ENCODE peak calls at places on chromosome 16, in four cellular contexts. V is neural progenitor cell, L is hepatocyte, B is psoas muscle. E is an unnamed sample.

GRCh38 chr16:31092330-31092729 is 2.3 kb downstream of the VKORC1 start:
- DNase-seq in V (no peak), L (peak; percentile 5), B (no peak), E (no peak)

GRCh38 chr16:55399911-55400310 is 75.9 kb downstream of the IRX6 start:
- DNase-seq in V (no peak), L (no peak), B (no peak), E (no peak)

GRCh38 chr16:52912565-52913173 is 140.0 kb downstream of the CHD9NB start:
- DNase-seq in V (peak; percentile 80), L (peak; percentile 79), B (peak; percentile 30), E (no peak)

GRCh38 chr16:5446623-5447240 is 349.1 kb upstream of the EEF2KMT start:
- DNase-seq in V (no peak), L (no peak), B (no peak), E (no peak)

GRCh38 chr16:57115504-57116182 is 23.3 kb downstream of the CPNE2 start:
- DNase-seq in V (peak; percentile 84), L (peak; percentile 37), B (peak; percentile 57), E (no peak)

GRCh38 chr16:57480127-57480753 is 6.1 kb downstream of the DOK4 start:
- DNase-seq in V (no peak), L (peak; percentile 90), B (peak; percentile 48), E (no peak)

GRCh38 chr16:87945351-87946042 is 5.7 kb upstream of the BANP start:
- DNase-seq in V (peak; percentile 46), L (peak; percentile 91), B (peak; percentile 67), E (peak; percentile 47)

GRCh38 chr16:87045462-87046216 is 271.6 kb downstream of the C16orf95 start:
- DNase-seq in V (no peak), L (no peak), B (no peak), E (no peak)

GRCh38 chr16:75491876-75492275 is 3.4 kb downstream of the CHST6 start:
- DNase-seq in V (peak; percentile 35), L (no peak), B (no peak), E (no peak)

GRCh38 chr16:87740909-87741424 is 24.8 kb downstream of the KLHDC4 start:
- DNase-seq in V (no peak), L (no peak), B (no peak), E (no peak)

GRCh38 chr16:66007717-66008116 is 358.8 kb upstream of the CDH5 start:
- DNase-seq in V (peak; percentile 8), L (peak; percentile 8), B (no peak), E (no peak)

GRCh38 chr16:58940609-58941008 is 206.5 kb upstream of the GOT2 start:
- DNase-seq in V (no peak), L (no peak), B (no peak), E (no peak)

GRCh38 chr16:21619765-21620462 is 20.5 kb downstream of the METTL9 start:
- DNase-seq in V (no peak), L (no peak), B (no peak), E (no peak)

GRCh38 chr16:3580686-3581085 is 3.5 kb upstream of the NLRC3 start:
- DNase-seq in V (peak; percentile 27), L (peak; percentile 49), B (no peak), E (no peak)

GRCh38 chr16:22220076-22220453 is 14.0 kb downstream of the EEF2K start:
- DNase-seq in V (no peak), L (peak; percentile 28), B (peak; percentile 74), E (no peak)

GRCh38 chr16:67356372-67356771 is 29.8 kb downstream of the LRRC36 start:
- DNase-seq in V (no peak), L (no peak), B (no peak), E (no peak)

GRCh38 chr16:86297391-86297790 is 212.9 kb upstream of the FOXF1 start:
- DNase-seq in V (no peak), L (no peak), B (no peak), E (no peak)

GRCh38 chr16:65070831-65071230 is 51.0 kb downstream of the CDH11 start:
- DNase-seq in V (no peak), L (peak; percentile 83), B (peak; percentile 69), E (no peak)

GRCh38 chr16:89918453-89919347 is at the start of gene MC1R:
- DNase-seq in V (peak; percentile 62), L (peak; percentile 72), B (no peak), E (peak; percentile 40)

GRCh38 chr16:75947626-75948239 is 221.4 kb upstream of the CPHXL start:
- DNase-seq in V (no peak), L (no peak), B (no peak), E (no peak)

GRCh38 chr16:177981-178676 is 1.6 kb downstream of the HBA1 start:
- DNase-seq in V (no peak), L (no peak), B (no peak), E (no peak)

GRCh38 chr16:65426484-65426883 is 304.6 kb upstream of the CDH11 start:
- DNase-seq in V (no peak), L (no peak), B (no peak), E (no peak)

GRCh38 chr16:89863741-89864391 is 9.5 kb upstream of the TCF25 start:
- DNase-seq in V (no peak), L (no peak), B (no peak), E (no peak)

GRCh38 chr16:84058664-84059063 is 16.1 kb upstream of the SLC38A8 start:
- DNase-seq in V (no peak), L (no peak), B (no peak), E (no peak)

GRCh38 chr16:82530883-82531282 is 95.9 kb upstream of the CDH13 start:
- DNase-seq in V (no peak), L (no peak), B (no peak), E (no peak)
- TF ChIP-seq CTCF in V (no peak), L (no peak), B (no peak), E (no peak)

GRCh38 chr16:24800586-24800985 is 45.2 kb upstream of the SLC5A11 start:
- DNase-seq in V (no peak), L (no peak), B (no peak), E (no peak)
- TF ChIP-seq CTCF in V (no peak), L (peak; percentile 4), B (no peak), E (no peak)

GRCh38 chr16:16186820-16187219 is 36.5 kb downstream of the ABCC6 start:
- DNase-seq in V (no peak), L (no peak), B (no peak), E (no peak)

GRCh38 chr16:16185095-16185494 is 38.2 kb downstream of the ABCC6 start:
- DNase-seq in V (no peak), L (no peak), B (no peak), E (no peak)

GRCh38 chr16:16184594-16184993 is 38.7 kb downstream of the ABCC6 start:
- DNase-seq in V (no peak), L (no peak), B (no peak), E (no peak)

GRCh38 chr16:16182918-16183317 is 40.4 kb downstream of the ABCC6 start:
- DNase-seq in V (no peak), L (no peak), B (no peak), E (no peak)

GRCh38 chr16:16183562-16183961 is 39.7 kb downstream of the ABCC6 start:
- DNase-seq in V (peak; percentile 41), L (no peak), B (no peak), E (no peak)
- TF ChIP-seq CTCF in V (peak; percentile 49), L (no peak), B (no peak), E (no peak)

GRCh38 chr16:29737713-29738112 is 8.1 kb downstream of the C16orf54 start:
- DNase-seq in V (no peak), L (no peak), B (no peak), E (no peak)
- TF ChIP-seq CTCF in V (no peak), L (no peak), B (no peak), E (no peak)

GRCh38 chr16:17018715-17019014 is 452.1 kb downstream of the XYLT1 start:
- DNase-seq in V (no peak), L (no peak), B (no peak), E (no peak)
- TF ChIP-seq CTCF in V (no peak), L (no peak), B (no peak), E (no peak)

E was measured in activated B cell treated with CpG ODN at 0.5 μM for 24 hours.